ENCODE peak calls at places on chromosomes 3 and 15, in six cellular contexts. K is heart right ventricle; S is naive thymus-derived CD4-positive, alpha-beta T cell; G is ovary; D is osteoblast; J is body of pancreas. O is an unnamed sample.

GRCh38 chr3:8555705-8556314 is 54.2 kb downstream of the LMCD1 start:
- DNase-seq in K (no peak), S (no peak), G (no peak), D (no peak), J (no peak), O (no peak)

GRCh38 chr15:48052871-48053383 is 67.9 kb upstream of the SLC24A5 start:
- DNase-seq in K (no peak), S (no peak), G (no peak), D (no peak), J (no peak), O (no peak)

GRCh38 chr3:15766406-15766805 is 31.4 kb downstream of the ANKRD28 start:
- DNase-seq in K (no peak), S (no peak), G (no peak), D (no peak), J (no peak), O (no peak)

GRCh38 chr15:51842852-51843737 is 13.6 kb downstream of the TMOD3 start:
- DNase-seq in K (no peak), S (no peak), G (no peak), D (no peak), J (no peak), O (no peak)

GRCh38 chr15:69794643-69795461 is 302.9 kb downstream of the TLE3 start:
- DNase-seq in K (no peak), S (no peak), G (peak; percentile 62), D (peak; percentile 92), J (peak; percentile 50), O (peak; percentile 38)

GRCh38 chr3:65716372-65716771 is 322.3 kb downstream of the MAGI1 start:
- DNase-seq in K (no peak), S (no peak), G (no peak), D (no peak), J (no peak), O (no peak)

GRCh38 chr3:15795563-15796308 is 2.0 kb downstream of the ANKRD28 start:
- DNase-seq in K (no peak), S (no peak), G (no peak), D (no peak), J (no peak), O (no peak)

GRCh38 chr3:2862366-2862765 is 247.8 kb downstream of the IL5RA start:
- DNase-seq in K (no peak), S (no peak), G (no peak), D (no peak), J (no peak), O (no peak)

GRCh38 chr3:24305795-24306467 is 188.7 kb downstream of the THRB start:
- DNase-seq in K (no peak), S (no peak), G (no peak), D (no peak), J (no peak), O (no peak)

GRCh38 chr15:69537085-69537484 is 84.5 kb downstream of the RPLP1 start:
- DNase-seq in K (no peak), S (no peak), G (no peak), D (no peak), J (no peak), O (no peak)

GRCh38 chr3:33877187-33877586 is 78.8 kb downstream of the PDCD6IP start:
- DNase-seq in K (no peak), S (no peak), G (no peak), D (no peak), J (no peak), O (no peak)

GRCh38 chr3:51538115-51538458 is 432 bp upstream of the RAD54L2 start:
- DNase-seq in K (no peak), S (no peak), G (no peak), D (peak; percentile 50), J (no peak), O (no peak)

GRCh38 chr15:41078125-41078524 is 38.0 kb downstream of the INO80 start:
- DNase-seq in K (no peak), S (no peak), G (no peak), D (no peak), J (no peak), O (no peak)
- H3K36me3 ChIP-seq in K (peaks cover 100% of the 10 kb centered on the region), S (peaks cover 10% of the 10 kb centered on the region), G (no peaks in the 10 kb centered on the region), D (peaks cover 77% of the 10 kb centered on the region), J (peaks cover 41% of the 10 kb centered on the region), O (peaks cover 5% of the 10 kb centered on the region)

GRCh38 chr3:183285318-183285717 is 32.3 kb downstream of the B3GNT5 start:
- DNase-seq in K (no peak), S (no peak), G (no peak), D (no peak), J (no peak), O (no peak)

GRCh38 chr3:183284570-183284969 is 31.5 kb downstream of the B3GNT5 start:
- DNase-seq in K (no peak), S (no peak), G (no peak), D (no peak), J (no peak), O (no peak)

GRCh38 chr3:183283886-183284285 is 30.8 kb downstream of the B3GNT5 start:
- DNase-seq in K (no peak), S (no peak), G (no peak), D (no peak), J (no peak), O (no peak)

GRCh38 chr3:183287301-183287971 is 34.4 kb downstream of the B3GNT5 start:
- DNase-seq in K (no peak), S (no peak), G (no peak), D (peak; percentile 91), J (no peak), O (no peak)

DNA sequence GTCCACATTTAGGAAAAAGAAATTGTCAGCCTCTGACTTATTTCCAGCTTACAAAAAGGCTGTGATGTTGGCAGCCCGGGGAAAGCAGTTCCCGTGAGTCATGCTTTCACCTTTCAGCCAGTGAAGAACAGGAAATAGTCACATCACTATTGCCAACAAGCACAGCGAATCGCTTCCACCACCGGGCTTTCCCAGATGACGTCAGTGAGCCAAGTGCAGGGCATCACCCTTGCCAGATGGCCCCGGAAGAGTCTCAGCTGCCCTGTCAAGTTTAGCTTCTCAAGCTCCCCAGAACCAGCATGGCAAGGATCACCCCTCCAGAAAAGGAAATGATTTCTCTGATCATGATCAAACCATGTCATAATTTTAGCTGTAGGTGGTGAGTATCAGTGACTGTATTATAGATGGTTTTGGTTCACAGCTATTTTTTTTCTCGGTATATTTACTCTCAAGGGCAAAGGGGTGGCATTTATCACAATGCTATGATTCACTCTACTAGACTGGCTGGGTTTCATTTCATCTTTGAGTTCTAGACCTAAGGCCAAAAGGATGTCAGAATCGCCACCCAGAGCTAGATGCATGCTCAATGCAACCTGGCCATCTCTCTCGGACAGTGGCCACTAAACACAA is 32.9 kb downstream of the B3GNT5 start:
- DNase-seq in K (peak; percentile 67), S (peak; percentile 73), G (peak; percentile 79), D (peak; percentile 93), J (peak; percentile 77), O (peak; percentile 85)
- H3K4me3 ChIP-seq in K (no peak overlapping the region), S (no peak overlapping the region), G (no peak overlapping the region), D (peak overlapping the region; percentile 3), J (no peak overlapping the region), O (no peak overlapping the region)

GRCh38 chr3:69761896-69762789 is 22.9 kb downstream of the MITF start:
- DNase-seq in K (no peak), S (no peak), G (no peak), D (no peak), J (no peak), O (no peak)
- H3K27ac ChIP-seq in K (no peak overlapping the region), S (no peak overlapping the region), G (no peak overlapping the region), D (peak overlapping the region; percentile 68), J (no peak overlapping the region), O (no peak overlapping the region)

DNA sequence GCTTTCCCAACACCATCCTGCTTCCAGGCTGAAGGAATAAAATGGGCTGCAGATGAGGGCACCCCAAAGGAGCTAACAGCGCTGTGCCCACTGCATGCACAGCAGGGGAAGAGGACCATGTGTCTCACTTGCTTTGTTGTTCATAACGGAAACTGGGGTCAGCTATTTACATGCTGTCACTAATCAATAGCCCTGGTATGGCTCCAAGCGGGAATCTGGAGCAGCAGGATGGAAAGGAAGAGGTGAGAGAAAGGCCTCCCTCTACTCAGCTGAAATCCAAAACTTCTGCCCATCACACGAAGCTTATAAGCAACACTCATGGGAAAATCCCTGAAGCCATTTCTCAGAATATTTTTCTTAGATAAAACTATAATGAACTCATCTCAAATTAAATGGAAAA is 67.4 kb downstream of the TBC1D2B start:
- DNase-seq in K (no peak), S (no peak), G (no peak), D (no peak), J (no peak), O (no peak)
- H3K36me3 ChIP-seq in K (peaks cover 69% of the 10 kb centered on the region), S (peaks cover 41% of the 10 kb centered on the region), G (no peaks in the 10 kb centered on the region), D (peaks cover 42% of the 10 kb centered on the region), J (no peaks in the 10 kb centered on the region), O (peaks cover 56% of the 10 kb centered on the region)

DNA sequence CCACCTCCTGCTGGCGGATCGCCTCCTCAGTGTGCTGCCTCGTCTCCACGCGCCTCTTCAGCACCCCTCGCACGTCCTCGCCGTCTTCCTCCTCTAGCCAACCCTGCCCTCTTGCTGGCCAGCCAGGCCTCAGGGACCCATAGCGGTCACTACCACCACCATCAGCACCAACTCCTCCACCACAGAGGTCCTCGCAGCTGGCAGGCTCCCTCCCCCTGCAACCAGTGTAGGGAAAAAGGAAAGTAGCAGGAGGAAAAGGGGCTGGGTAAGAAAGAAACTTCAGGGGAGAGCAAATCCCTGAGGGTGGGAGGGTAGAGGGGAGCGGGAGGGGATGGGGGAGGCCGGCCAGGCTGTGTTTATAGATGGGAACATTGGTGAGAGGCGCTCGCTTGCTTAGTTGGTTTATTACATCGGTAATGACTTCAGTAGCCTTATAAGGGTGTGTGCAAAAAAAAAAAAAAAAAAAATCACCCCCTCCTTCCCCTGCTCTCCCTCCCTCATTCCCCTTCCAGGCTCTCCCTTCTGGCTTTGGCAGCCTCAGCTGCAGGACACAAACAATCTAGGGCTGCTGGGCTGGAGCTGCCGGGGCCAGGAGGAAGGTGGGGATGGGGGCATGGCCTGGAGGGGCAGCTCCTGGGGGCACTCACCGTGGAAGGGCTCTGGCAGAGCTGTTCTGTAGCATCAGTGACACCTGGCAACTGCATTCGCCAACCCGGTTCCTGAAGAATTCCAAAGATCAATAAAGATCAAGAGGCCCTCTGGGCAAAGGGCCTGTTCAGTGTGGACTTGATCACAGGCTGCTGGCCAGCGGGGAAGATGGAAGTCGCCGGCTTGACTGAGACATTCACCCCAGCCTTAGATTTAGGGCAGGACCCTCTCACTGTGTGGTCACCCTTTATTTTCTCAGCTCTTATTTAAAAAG is 116.2 kb upstream of the HACD2 start:
- DNase-seq in K (no peak), S (no peak), G (peak; percentile 76), D (no peak), J (no peak), O (no peak)
- H3K4me3 ChIP-seq in K (peak overlapping the region; percentile 13), S (no peak overlapping the region), G (peak overlapping the region; percentile 74), D (no peak overlapping the region), J (no peak overlapping the region), O (peak overlapping the region; percentile 52)

GRCh38 chr3:149276621-149277020 is 55.0 kb upstream of the CP start:
- DNase-seq in K (no peak), S (no peak), G (no peak), D (no peak), J (no peak), O (no peak)
- H3K27ac ChIP-seq in K (no peak overlapping the region), S (no peak overlapping the region), G (no peak overlapping the region), D (no peak overlapping the region), J (no peak overlapping the region), O (no peak overlapping the region)

O was measured in heart left ventricle.